ENCODE peak calls at places on chromosomes 2 and 18, in four cellular contexts. One of them, this sample, is unnamed.

GRCh38 chr2:25314514-25315315 is 27.0 kb downstream of the DNMT3A start:
- DNase-seq in transverse colon: peak; percentile 53
- DNase-seq in PC-9: peak; percentile 8
- DNase-seq in HCT116: no peak
- DNase-seq in this sample: no peak

GRCh38 chr2:185833864-185834263 is 95.3 kb downstream of the FSIP2 start:
- DNase-seq in PC-9: no peak
- DNase-seq in HCT116: no peak
- DNase-seq in transverse colon: no peak
- DNase-seq in this sample: no peak

GRCh38 chr2:185372188-185372587 is 366.4 kb upstream of the FSIP2 start:
- DNase-seq in PC-9: no peak
- DNase-seq in HCT116: no peak
- DNase-seq in transverse colon: peak; percentile 63
- DNase-seq in this sample: peak; percentile 0

GRCh38 chr2:88521445-88522070 is 69.1 kb upstream of the FOXI3 start:
- DNase-seq in transverse colon: no peak
- DNase-seq in PC-9: peak; percentile 8
- DNase-seq in HCT116: no peak
- DNase-seq in this sample: peak; percentile 57

GRCh38 chr2:165857881-165858280 is 63.8 kb upstream of the GALNT3 start:
- DNase-seq in HCT116: no peak
- DNase-seq in transverse colon: no peak
- DNase-seq in PC-9: no peak
- DNase-seq in this sample: no peak

GRCh38 chr2:150630587-150631235 is 143.2 kb upstream of the RND3 start:
- DNase-seq in HCT116: no peak
- DNase-seq in PC-9: no peak
- DNase-seq in transverse colon: no peak
- DNase-seq in this sample: no peak

GRCh38 chr2:239130041-239130440 is 270.8 kb downstream of the HDAC4 start:
- DNase-seq in HCT116: no peak
- DNase-seq in PC-9: no peak
- DNase-seq in transverse colon: no peak
- DNase-seq in this sample: no peak

GRCh38 chr18:26977791-26978190 is 112.3 kb upstream of the AQP4 start:
- DNase-seq in PC-9: no peak
- DNase-seq in transverse colon: no peak
- DNase-seq in HCT116: no peak
- DNase-seq in this sample: no peak

GRCh38 chr2:207530160-207531023 is 630 bp downstream of the CREB1 start:
- DNase-seq in HCT116: no peak
- DNase-seq in transverse colon: peak; percentile 58
- DNase-seq in PC-9: peak; percentile 35
- DNase-seq in this sample: peak; percentile 37

GRCh38 chr18:25042641-25043051 is 309.3 kb downstream of the ZNF521 start:
- DNase-seq in transverse colon: no peak
- DNase-seq in HCT116: no peak
- DNase-seq in PC-9: no peak
- DNase-seq in this sample: no peak

GRCh38 chr2:227884511-227884947 is 13.1 kb downstream of the DAW1 start:
- DNase-seq in PC-9: peak; percentile 57
- DNase-seq in HCT116: peak; percentile 73
- DNase-seq in transverse colon: peak; percentile 85
- DNase-seq in this sample: peak; percentile 44

GRCh38 chr2:15940661-15941482 is 522 bp downstream of the MYCN start:
- DNase-seq in transverse colon: no peak
- DNase-seq in HCT116: no peak
- DNase-seq in PC-9: no peak
- DNase-seq in this sample: no peak

GRCh38 chr2:235458839-235459273 is 35.0 kb upstream of the AGAP1 start:
- DNase-seq in transverse colon: peak; percentile 40
- DNase-seq in HCT116: no peak
- DNase-seq in PC-9: peak; percentile 93
- DNase-seq in this sample: peak; percentile 52

GRCh38 chr2:179336782-179337534 is 72.3 kb upstream of the SESTD1 start:
- DNase-seq in PC-9: no peak
- DNase-seq in HCT116: no peak
- DNase-seq in transverse colon: no peak
- DNase-seq in this sample: no peak

GRCh38 chr18:35024965-35025364 is 16.2 kb upstream of the MAPRE2 start:
- DNase-seq in transverse colon: peak; percentile 66
- DNase-seq in HCT116: no peak
- DNase-seq in PC-9: no peak
- DNase-seq in this sample: no peak

DNA sequence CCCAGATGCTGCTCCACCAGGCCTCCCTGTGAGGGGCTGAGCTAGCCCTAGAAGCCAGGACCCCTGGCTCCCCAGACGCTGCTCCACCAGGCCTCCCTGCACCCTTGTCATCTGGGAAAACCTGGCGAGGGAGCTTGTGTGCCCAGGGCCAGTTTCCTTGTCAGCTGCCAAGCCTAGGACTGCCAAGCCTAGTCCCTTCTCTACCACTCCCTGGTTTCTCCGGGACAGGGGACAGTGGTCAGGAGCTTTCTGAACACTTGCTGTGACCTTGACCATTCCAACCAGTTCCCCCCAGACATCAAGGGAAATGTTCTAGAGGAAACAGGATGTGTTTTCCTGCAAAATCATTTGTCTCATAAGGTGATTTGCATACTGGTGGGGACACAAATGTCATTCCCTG is 41.3 kb upstream of the MRPL33 start:
- DNase-seq in transverse colon: no peak
- DNase-seq in PC-9: no peak
- DNase-seq in HCT116: no peak
- DNase-seq in this sample: no peak
- H3K27ac ChIP-seq in transverse colon: no peak overlapping the region
- H3K27ac ChIP-seq in PC-9: no peak overlapping the region
- H3K27ac ChIP-seq in HCT116: no peak overlapping the region
- H3K27ac ChIP-seq in this sample: peak overlapping the region; percentile 20

GRCh38 chr18:76960528-76961035 is 138.2 kb downstream of the ZNF236 start:
- DNase-seq in PC-9: no peak
- DNase-seq in HCT116: no peak
- DNase-seq in transverse colon: no peak
- DNase-seq in this sample: no peak
- TF ChIP-seq CTCF in PC-9: no peak
- TF ChIP-seq CTCF in HCT116: no peak
- TF ChIP-seq CTCF in transverse colon: no peak
- TF ChIP-seq CTCF in this sample: no peak

GRCh38 chr2:134405641-134406081 is 151.8 kb downstream of the MGAT5 start:
- DNase-seq in transverse colon: no peak
- DNase-seq in PC-9: no peak
- DNase-seq in HCT116: no peak
- DNase-seq in this sample: peak; percentile 57
- H3K27ac ChIP-seq in transverse colon: no peak overlapping the region
- H3K27ac ChIP-seq in PC-9: no peak overlapping the region
- H3K27ac ChIP-seq in HCT116: no peak overlapping the region
- H3K27ac ChIP-seq in this sample: no peak overlapping the region

GRCh38 chr2:102226612-102227351 is 40.0 kb downstream of the IL1RL2 start:
- DNase-seq in PC-9: no peak
- DNase-seq in HCT116: no peak
- DNase-seq in transverse colon: no peak
- DNase-seq in this sample: no peak

GRCh38 chr2:102229141-102229764 is 42.4 kb downstream of the IL1RL2 start:
- DNase-seq in transverse colon: no peak
- DNase-seq in HCT116: no peak
- DNase-seq in PC-9: no peak
- DNase-seq in this sample: no peak

GRCh38 chr2:102230410-102230909 is 43.6 kb downstream of the IL1RL2 start:
- DNase-seq in HCT116: no peak
- DNase-seq in PC-9: no peak
- DNase-seq in transverse colon: no peak
- DNase-seq in this sample: no peak

GRCh38 chr2:102226171-102226570 is 39.3 kb downstream of the IL1RL2 start:
- DNase-seq in HCT116: no peak
- DNase-seq in transverse colon: no peak
- DNase-seq in PC-9: no peak
- DNase-seq in this sample: no peak

GRCh38 chr2:102224824-102225739 is 38.3 kb downstream of the IL1RL2 start:
- DNase-seq in HCT116: no peak
- DNase-seq in PC-9: no peak
- DNase-seq in transverse colon: no peak
- DNase-seq in this sample: no peak
- TF ChIP-seq CTCF in HCT116: no peak
- TF ChIP-seq CTCF in PC-9: no peak
- TF ChIP-seq CTCF in transverse colon: no peak
- TF ChIP-seq CTCF in this sample: no peak

GRCh38 chr18:11327656-11328055 is 178.3 kb upstream of the PIEZO2 start:
- DNase-seq in PC-9: no peak
- DNase-seq in transverse colon: no peak
- DNase-seq in HCT116: no peak
- DNase-seq in this sample: no peak
- H3K27ac ChIP-seq in PC-9: no peak overlapping the region
- H3K27ac ChIP-seq in transverse colon: no peak overlapping the region
- H3K27ac ChIP-seq in HCT116: no peak overlapping the region
- H3K27ac ChIP-seq in this sample: no peak overlapping the region

DNA sequence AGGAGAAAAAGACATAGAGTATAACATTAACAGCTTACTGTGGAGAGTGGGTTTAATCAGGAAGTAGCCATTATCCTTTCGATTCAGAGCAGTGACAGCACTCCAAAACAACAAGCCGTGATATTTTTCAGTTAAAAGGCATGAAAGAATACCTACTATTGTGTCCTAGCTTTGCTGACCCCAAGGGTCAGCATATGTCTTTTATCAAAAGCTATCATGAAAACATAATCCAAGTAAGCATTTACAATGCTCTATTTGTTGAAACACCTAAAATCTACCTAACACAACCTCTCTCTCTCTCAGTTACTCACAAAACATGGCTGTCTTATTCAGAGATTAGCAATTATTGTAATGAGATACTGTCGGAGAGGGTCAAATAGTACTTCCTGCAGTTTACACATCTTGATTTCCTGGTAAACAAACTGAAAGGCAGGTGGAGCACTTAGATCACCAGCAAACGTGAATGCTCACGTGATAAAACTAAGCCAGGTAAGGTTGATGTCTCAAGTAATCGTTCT is 100.0 kb downstream of the BAZ2B start:
- DNase-seq in HCT116: peak; percentile 78
- DNase-seq in PC-9: peak; percentile 9
- DNase-seq in transverse colon: peak; percentile 23
- DNase-seq in this sample: peak; percentile 69
- TF ChIP-seq CTCF in HCT116: peak; percentile 36
- TF ChIP-seq CTCF in PC-9: no peak
- TF ChIP-seq CTCF in transverse colon: no peak
- TF ChIP-seq CTCF in this sample: no peak

DNA sequence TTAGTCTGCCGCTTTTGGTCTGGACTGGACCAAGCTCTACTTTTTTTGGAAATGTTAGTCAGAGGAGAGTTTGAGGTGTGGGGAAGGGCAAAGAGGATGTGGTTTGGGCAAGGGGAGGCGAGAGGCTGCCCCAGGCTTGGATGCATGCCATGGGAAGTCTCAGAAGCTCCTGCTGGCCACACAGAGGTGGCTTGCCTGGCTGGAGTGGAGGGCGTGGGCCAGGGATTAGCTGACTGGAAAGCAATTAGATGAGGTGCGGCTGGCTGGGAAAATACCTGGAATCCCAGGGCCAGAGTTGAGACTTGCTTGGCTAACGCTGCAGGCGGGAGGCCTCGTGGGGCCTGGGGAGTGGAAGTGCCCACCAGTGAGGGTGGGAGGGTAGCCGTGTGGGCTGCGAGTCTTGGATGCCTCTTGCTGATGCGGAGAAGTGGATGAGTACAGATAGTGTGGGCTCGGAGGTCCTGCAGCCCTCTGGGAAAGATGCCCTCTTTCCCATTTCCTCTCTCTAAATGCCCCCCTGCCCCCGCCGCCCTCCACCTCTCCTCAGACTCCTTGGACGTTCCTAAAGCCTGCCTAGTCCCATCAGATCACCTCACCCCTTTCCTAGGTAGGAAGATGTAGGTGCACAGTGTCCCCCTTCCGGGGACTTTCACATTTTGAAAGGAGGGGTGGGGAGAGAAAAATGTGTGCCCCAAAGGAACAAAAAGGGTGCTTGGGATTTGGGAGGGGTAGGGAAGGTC is 117.6 kb downstream of the SMAD7 start:
- DNase-seq in HCT116: peak; percentile 84
- DNase-seq in PC-9: peak; percentile 87
- DNase-seq in transverse colon: peak; percentile 74
- DNase-seq in this sample: peak; percentile 76
- H3K27ac ChIP-seq in HCT116: peak overlapping the region; percentile 64
- H3K27ac ChIP-seq in PC-9: peak overlapping the region; percentile 78
- H3K27ac ChIP-seq in transverse colon: no peak overlapping the region
- H3K27ac ChIP-seq in this sample: peak overlapping the region; percentile 93